ENCODE peak calls at places on chromosomes 6 and 20, in four cellular contexts. One of them, this sample, is unnamed. For H3K4me1, the result is how much of the 10 kb centered on the place peaks cover.

GRCh38 chr20:55882922-55883321 is 122.4 kb downstream of the CBLN4 start:
- DNase-seq in SJSA1: no peak
- DNase-seq in sigmoid colon: no peak
- DNase-seq in MM.1S: no peak
- DNase-seq in this sample: no peak

GRCh38 chr6:64505312-64505711 is 869.7 kb downstream of the PHF3 start:
- DNase-seq in SJSA1: no peak
- DNase-seq in sigmoid colon: no peak
- DNase-seq in MM.1S: no peak
- DNase-seq in this sample: no peak

GRCh38 chr20:56439784-56440291 is 27.8 kb downstream of the CASS4 start:
- DNase-seq in SJSA1: peak
- DNase-seq in sigmoid colon: peak
- DNase-seq in MM.1S: no peak
- DNase-seq in this sample: no peak

GRCh38 chr20:44967207-44967807 is 995 bp downstream of the STK4 start:
- DNase-seq in SJSA1: no peak
- DNase-seq in sigmoid colon: no peak
- DNase-seq in MM.1S: peak
- DNase-seq in this sample: no peak

GRCh38 chr6:38796850-38797249 is 81.7 kb downstream of the DNAH8 start:
- DNase-seq in SJSA1: no peak
- DNase-seq in sigmoid colon: no peak
- DNase-seq in MM.1S: no peak
- DNase-seq in this sample: no peak

GRCh38 chr6:12065321-12066140 is 53.4 kb downstream of the HIVEP1 start:
- DNase-seq in SJSA1: no peak
- DNase-seq in sigmoid colon: no peak
- DNase-seq in MM.1S: no peak
- DNase-seq in this sample: no peak

GRCh38 chr6:166763606-166764472 is 136.8 kb upstream of the RPS6KA2 start:
- DNase-seq in SJSA1: peak
- DNase-seq in sigmoid colon: no peak
- DNase-seq in MM.1S: no peak
- DNase-seq in this sample: no peak

GRCh38 chr20:43736588-43737091 is 9.8 kb upstream of the GTSF1L start:
- DNase-seq in SJSA1: no peak
- DNase-seq in sigmoid colon: no peak
- DNase-seq in MM.1S: no peak
- DNase-seq in this sample: no peak

GRCh38 chr20:51021067-51022025 is 1.6 kb downstream of the KCNG1 start:
- DNase-seq in SJSA1: no peak
- DNase-seq in sigmoid colon: no peak
- DNase-seq in MM.1S: no peak
- DNase-seq in this sample: no peak

GRCh38 chr6:142568857-142569597 is 267.2 kb downstream of the ADGRG6 start:
- DNase-seq in SJSA1: no peak
- DNase-seq in sigmoid colon: no peak
- DNase-seq in MM.1S: peak
- DNase-seq in this sample: no peak

GRCh38 chr6:101117397-101118185 is 236.5 kb upstream of the ASCC3 start:
- DNase-seq in SJSA1: no peak
- DNase-seq in sigmoid colon: no peak
- DNase-seq in MM.1S: no peak
- DNase-seq in this sample: no peak

GRCh38 chr6:19380287-19380686 is 456.9 kb upstream of the ID4 start:
- DNase-seq in SJSA1: no peak
- DNase-seq in sigmoid colon: no peak
- DNase-seq in MM.1S: no peak
- DNase-seq in this sample: no peak

GRCh38 chr6:160960839-160961238 is 30.7 kb upstream of the MAP3K4 start:
- DNase-seq in SJSA1: no peak
- DNase-seq in sigmoid colon: no peak
- DNase-seq in MM.1S: no peak
- DNase-seq in this sample: no peak

GRCh38 chr6:45415315-45415714 is 37.6 kb upstream of the SUPT3H start:
- DNase-seq in SJSA1: no peak
- DNase-seq in sigmoid colon: no peak
- DNase-seq in MM.1S: no peak
- DNase-seq in this sample: no peak

GRCh38 chr6:126824815-126825214 is 293.7 kb upstream of the RSPO3 start:
- DNase-seq in SJSA1: no peak
- DNase-seq in sigmoid colon: no peak
- DNase-seq in MM.1S: no peak
- DNase-seq in this sample: no peak

GRCh38 chr6:46935687-46936086 is 13.9 kb upstream of the ADGRF5 start:
- DNase-seq in SJSA1: no peak
- DNase-seq in sigmoid colon: no peak
- DNase-seq in MM.1S: no peak
- DNase-seq in this sample: peak

GRCh38 chr20:43681468-43681942 is 14.6 kb downstream of the MYBL2 start:
- DNase-seq in SJSA1: no peak
- DNase-seq in sigmoid colon: no peak
- DNase-seq in MM.1S: peak
- DNase-seq in this sample: no peak

GRCh38 chr20:40711078-40711477 is 22.0 kb upstream of the MAFB start:
- DNase-seq in SJSA1: no peak
- DNase-seq in sigmoid colon: no peak
- DNase-seq in MM.1S: no peak
- DNase-seq in this sample: no peak

GRCh38 chr6:15642276-15642675 is 20.6 kb downstream of the DTNBP1 start:
- DNase-seq in SJSA1: no peak
- DNase-seq in sigmoid colon: no peak
- DNase-seq in MM.1S: no peak
- DNase-seq in this sample: no peak

GRCh38 chr20:43916875-43917371 is 2.3 kb downstream of the TOX2 start:
- DNase-seq in SJSA1: peak
- DNase-seq in sigmoid colon: no peak
- DNase-seq in MM.1S: peak
- DNase-seq in this sample: no peak

GRCh38 chr6:15444881-15445280 is 199.0 kb downstream of the JARID2 start:
- DNase-seq in SJSA1: no peak
- DNase-seq in sigmoid colon: no peak
- DNase-seq in MM.1S: no peak
- DNase-seq in this sample: no peak

GRCh38 chr20:24755411-24755922 is 193.6 kb upstream of the CST7 start:
- DNase-seq in SJSA1: peak
- DNase-seq in sigmoid colon: no peak
- DNase-seq in MM.1S: no peak
- DNase-seq in this sample: no peak

GRCh38 chr6:144613859-144614258 is 328.7 kb downstream of the UTRN start:
- DNase-seq in SJSA1: no peak
- DNase-seq in sigmoid colon: no peak
- DNase-seq in MM.1S: no peak
- DNase-seq in this sample: no peak

GRCh38 chr6:43129434-43130194 is 41.5 kb upstream of the SRF start:
- DNase-seq in SJSA1: no peak
- DNase-seq in sigmoid colon: no peak
- DNase-seq in MM.1S: no peak
- DNase-seq in this sample: no peak

GRCh38 chr6:41735427-41736206 is at the start of gene TFEB:
- DNase-seq in SJSA1: peak
- DNase-seq in sigmoid colon: peak
- DNase-seq in MM.1S: peak
- DNase-seq in this sample: peak

GRCh38 chr6:134247271-134247833 is 70.6 kb downstream of the SGK1 start:
- DNase-seq in SJSA1: no peak
- DNase-seq in sigmoid colon: no peak
- DNase-seq in MM.1S: peak
- DNase-seq in this sample: peak

GRCh38 chr6:134247854-134248580 is 69.9 kb downstream of the SGK1 start:
- DNase-seq in SJSA1: no peak
- DNase-seq in sigmoid colon: no peak
- DNase-seq in MM.1S: peak
- DNase-seq in this sample: no peak

GRCh38 chr6:134250776-134251175 is 67.1 kb downstream of the SGK1 start:
- DNase-seq in SJSA1: no peak
- DNase-seq in sigmoid colon: no peak
- DNase-seq in MM.1S: no peak
- DNase-seq in this sample: no peak

GRCh38 chr6:134249412-134249758 is 68.5 kb downstream of the SGK1 start:
- DNase-seq in SJSA1: no peak
- DNase-seq in sigmoid colon: no peak
- DNase-seq in MM.1S: no peak
- DNase-seq in this sample: no peak

GRCh38 chr6:134249759-134250602 is 67.9 kb downstream of the SGK1 start:
- DNase-seq in SJSA1: no peak
- DNase-seq in sigmoid colon: no peak
- DNase-seq in MM.1S: peak
- DNase-seq in this sample: no peak
- H3K4me1 ChIP-seq in SJSA1: under half
- H3K4me1 ChIP-seq in sigmoid colon: under half
- H3K4me1 ChIP-seq in MM.1S: half or more
- H3K4me1 ChIP-seq in this sample: under half

DNA sequence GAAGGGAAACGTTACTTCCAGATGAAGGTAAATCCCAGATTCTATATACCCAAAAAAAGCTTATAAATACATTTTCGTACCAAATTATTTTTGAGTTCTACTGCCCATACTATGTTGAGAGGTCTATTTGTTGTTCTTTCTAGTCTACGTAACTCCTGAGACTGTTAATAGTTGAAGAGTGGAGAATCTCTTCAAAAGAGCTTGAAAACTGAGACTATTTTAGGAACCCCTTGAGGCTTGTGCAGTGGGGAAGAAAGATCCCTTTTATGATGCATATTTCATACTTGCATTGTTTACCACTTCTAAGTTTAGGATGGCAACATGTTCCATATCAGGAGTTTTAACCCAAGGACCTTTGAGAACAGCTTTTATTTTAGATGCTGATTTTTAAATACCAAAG is 245.0 kb downstream of the TMEM242 start:
- DNase-seq in SJSA1: no peak
- DNase-seq in sigmoid colon: no peak
- DNase-seq in MM.1S: no peak
- DNase-seq in this sample: no peak
- H3K4me1 ChIP-seq in SJSA1: under half
- H3K4me1 ChIP-seq in sigmoid colon: under half
- H3K4me1 ChIP-seq in MM.1S: under half
- H3K4me1 ChIP-seq in this sample: under half

GRCh38 chr6:131831886-131832285 is 24.1 kb downstream of the ENPP1 start:
- DNase-seq in SJSA1: no peak
- DNase-seq in sigmoid colon: no peak
- DNase-seq in MM.1S: no peak
- DNase-seq in this sample: no peak

GRCh38 chr6:131828946-131829345 is 21.1 kb downstream of the ENPP1 start:
- DNase-seq in SJSA1: no peak
- DNase-seq in sigmoid colon: no peak
- DNase-seq in MM.1S: no peak
- DNase-seq in this sample: no peak

GRCh38 chr6:131832363-131832762 is 24.5 kb downstream of the ENPP1 start:
- DNase-seq in SJSA1: no peak
- DNase-seq in sigmoid colon: no peak
- DNase-seq in MM.1S: no peak
- DNase-seq in this sample: no peak

GRCh38 chr6:131828080-131828479 is 20.3 kb downstream of the ENPP1 start:
- DNase-seq in SJSA1: no peak
- DNase-seq in sigmoid colon: no peak
- DNase-seq in MM.1S: no peak
- DNase-seq in this sample: no peak

DNA sequence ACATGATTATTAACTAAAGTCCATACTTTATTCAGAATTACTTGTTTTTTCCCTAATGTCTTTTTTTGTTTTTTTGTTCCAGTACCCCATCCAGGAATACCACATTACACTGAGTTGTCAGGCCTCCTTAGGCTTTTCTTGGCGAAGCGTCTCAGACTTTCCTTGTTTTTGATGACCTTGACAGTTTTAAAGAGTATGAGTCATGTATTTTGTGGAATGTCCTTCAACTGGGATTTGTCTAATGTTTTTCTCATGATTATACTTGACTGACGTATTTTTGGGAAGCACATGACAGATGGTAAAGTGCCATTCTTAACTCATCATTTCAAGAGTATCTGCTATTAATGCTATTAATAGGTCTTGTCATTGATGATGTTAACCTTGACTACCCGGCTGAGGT is 23.6 kb downstream of the ENPP1 start:
- DNase-seq in SJSA1: no peak
- DNase-seq in sigmoid colon: no peak
- DNase-seq in MM.1S: no peak
- DNase-seq in this sample: no peak
- H3K4me1 ChIP-seq in SJSA1: under half
- H3K4me1 ChIP-seq in sigmoid colon: under half
- H3K4me1 ChIP-seq in MM.1S: under half
- H3K4me1 ChIP-seq in this sample: under half

GRCh38 chr6:151441390-151442166 is 10.3 kb downstream of the RMND1 start:
- DNase-seq in SJSA1: no peak
- DNase-seq in sigmoid colon: no peak
- DNase-seq in MM.1S: no peak
- DNase-seq in this sample: no peak
- H3K4me1 ChIP-seq in SJSA1: under half
- H3K4me1 ChIP-seq in sigmoid colon: under half
- H3K4me1 ChIP-seq in MM.1S: under half
- H3K4me1 ChIP-seq in this sample: under half

This sample was measured in gastrocnemius medialis.